ENCODE peak calls at places on chromosomes 1 and 21, in eight cellular contexts. K, B, X, S, P, I, Y and L are unnamed samples.
A peak's percentile ranks its signal among the peaks of the same experiment; 100 is the strongest.

GRCh38 chr1:31498376-31499040 is 77.8 kb upstream of the TINAGL1 start:
- DNase-seq in Y (no peak), I (no peak), S (no peak), K (no peak), B (no peak), P (no peak), X (no peak), L (no peak)

GRCh38 chr21:44466996-44467858 is 11.9 kb downstream of the LRRC3 start:
- DNase-seq in Y (no peak), X (no peak), P (no peak), K (no peak), B (no peak), I (no peak), S (no peak), L (no peak)

GRCh38 chr1:55155522-55155921 is 59.6 kb downstream of the USP24 start:
- DNase-seq in Y (peak; percentile 39), S (no peak), B (no peak), P (peak; percentile 77), I (peak; percentile 68), K (peak; percentile 12), X (no peak), L (peak; percentile 44)

GRCh38 chr1:93616996-93617669 is 64.5 kb downstream of the BCAR3 start:
- DNase-seq in I (peak; percentile 82), S (no peak), P (peak; percentile 63), B (no peak), X (no peak), K (peak; percentile 34), Y (peak; percentile 59), L (no peak)

GRCh38 chr1:24584103-24584764 is 28.3 kb downstream of the NCMAP start:
- DNase-seq in I (no peak), S (no peak), Y (no peak), X (no peak), P (peak; percentile 41), B (no peak), K (no peak), L (peak; percentile 36)

GRCh38 chr21:35220301-35220700 is 171.2 kb upstream of the RUNX1 start:
- DNase-seq in X (no peak), S (no peak), K (no peak), I (no peak), B (no peak), P (no peak), Y (no peak), L (no peak)

GRCh38 chr1:62281922-62282555 is 37.2 kb downstream of the KANK4 start:
- DNase-seq in B (no peak), K (no peak), X (no peak), Y (no peak), P (no peak), I (no peak), S (no peak), L (no peak)

GRCh38 chr1:84103197-84103992 is 40.7 kb upstream of the PRKACB start:
- DNase-seq in X (peak; percentile 87), Y (peak; percentile 85), I (peak; percentile 84), S (peak; percentile 48), B (no peak), K (peak; percentile 56), P (peak; percentile 63), L (no peak)

GRCh38 chr21:18369115-18369514 is 34.5 kb downstream of the TMPRSS15 start:
- DNase-seq in B (no peak), S (no peak), P (no peak), X (peak; percentile 39), I (no peak), K (peak; percentile 39), Y (no peak), L (no peak)
- TF ChIP-seq CTCF in B (peak; percentile 60), S (no peak), P (peak; percentile 37), X (peak; percentile 48), I (peak; percentile 23), K (peak; percentile 74), Y (no peak), L (no peak)

DNA sequence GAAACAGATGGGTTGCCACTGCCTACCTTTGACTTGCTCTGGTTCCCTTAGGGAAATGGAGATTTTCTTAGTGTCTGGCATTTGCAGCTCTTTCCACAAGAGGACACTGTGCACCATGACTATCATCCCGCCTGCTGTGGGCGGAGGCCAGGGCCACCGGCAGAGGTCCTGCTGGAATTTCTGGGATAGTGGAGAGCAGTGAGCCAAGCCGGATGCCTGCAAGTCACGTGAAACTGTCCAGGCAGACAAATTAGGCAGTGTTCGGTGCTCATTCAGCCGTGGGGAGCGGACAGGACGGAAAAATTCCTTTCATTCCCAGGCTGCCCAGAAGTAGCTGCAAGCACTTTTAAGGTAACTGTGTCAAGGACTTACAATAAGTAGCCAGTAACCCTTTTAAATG is 43.4 kb downstream of the IGSF5 start:
- DNase-seq in B (peak; percentile 70), I (peak; percentile 93), Y (peak; percentile 77), X (peak; percentile 89), K (peak; percentile 63), P (peak; percentile 91), S (no peak), L (peak; percentile 89)
- TF ChIP-seq CTCF in B (peak; percentile 94), I (peak; percentile 97), Y (peak; percentile 60), X (peak; percentile 93), K (peak; percentile 76), P (peak; percentile 83), S (peak; percentile 34), L (peak; percentile 53)

GRCh38 chr21:16194851-16195251 is 465.1 kb downstream of the USP25 start:
- DNase-seq in S (no peak), X (peak; percentile 64), P (no peak), Y (peak; percentile 66), B (peak; percentile 16), K (no peak), I (no peak), L (no peak)

GRCh38 chr21:16195896-16196443 is 466.2 kb downstream of the USP25 start:
- DNase-seq in P (no peak), S (no peak), I (no peak), Y (peak; percentile 33), X (peak; percentile 48), B (no peak), K (no peak), L (no peak)

GRCh38 chr21:16192900-16193299 is 463.1 kb downstream of the USP25 start:
- DNase-seq in B (no peak), S (no peak), X (peak; percentile 29), K (no peak), Y (peak; percentile 29), I (no peak), P (no peak), L (no peak)

GRCh38 chr21:16195476-16195875 is 465.7 kb downstream of the USP25 start:
- DNase-seq in B (no peak), S (no peak), I (no peak), K (no peak), P (no peak), Y (peak; percentile 81), X (peak; percentile 83), L (no peak)

GRCh38 chr21:16193758-16194606 is 464.2 kb downstream of the USP25 start:
- DNase-seq in I (peak; percentile 78), P (peak; percentile 67), S (peak; percentile 47), K (peak; percentile 19), B (peak; percentile 22), Y (peak; percentile 87), X (peak; percentile 90), L (peak; percentile 45)
- TF ChIP-seq CTCF in I (no peak), P (peak; percentile 59), S (peak; percentile 34), K (peak; percentile 4), B (no peak), Y (peak; percentile 37), X (peak; percentile 56), L (no peak)

GRCh38 chr1:183247066-183247465 is 61.0 kb downstream of the LAMC2 start:
- DNase-seq in Y (no peak), X (no peak), I (no peak), S (no peak), K (no peak), P (no peak), B (no peak), L (no peak)
- TF ChIP-seq CTCF in Y (no peak), X (no peak), I (no peak), S (no peak), K (no peak), P (no peak), B (no peak), L (no peak)

GRCh38 chr21:41142051-41142795 is 25.7 kb upstream of the BACE2 start:
- DNase-seq in Y (peak; percentile 69), S (no peak), I (no peak), P (peak; percentile 35), X (peak; percentile 58), K (no peak), B (no peak), L (peak; percentile 49)
- TF ChIP-seq CTCF in Y (no peak), S (no peak), I (no peak), P (no peak), X (no peak), K (no peak), B (no peak), L (no peak)

GRCh38 chr1:80418134-80418533 is 1382.6 kb upstream of the ADGRL2 start:
- DNase-seq in X (no peak), B (no peak), K (no peak), S (no peak), Y (no peak), P (no peak), I (no peak), L (no peak)

GRCh38 chr1:80417651-80418050 is 1383.1 kb upstream of the ADGRL2 start:
- DNase-seq in S (no peak), B (no peak), X (peak; percentile 45), I (no peak), Y (peak; percentile 16), P (no peak), K (no peak), L (no peak)
- TF ChIP-seq CTCF in S (no peak), B (no peak), X (no peak), I (no peak), Y (no peak), P (no peak), K (no peak), L (no peak)

DNA sequence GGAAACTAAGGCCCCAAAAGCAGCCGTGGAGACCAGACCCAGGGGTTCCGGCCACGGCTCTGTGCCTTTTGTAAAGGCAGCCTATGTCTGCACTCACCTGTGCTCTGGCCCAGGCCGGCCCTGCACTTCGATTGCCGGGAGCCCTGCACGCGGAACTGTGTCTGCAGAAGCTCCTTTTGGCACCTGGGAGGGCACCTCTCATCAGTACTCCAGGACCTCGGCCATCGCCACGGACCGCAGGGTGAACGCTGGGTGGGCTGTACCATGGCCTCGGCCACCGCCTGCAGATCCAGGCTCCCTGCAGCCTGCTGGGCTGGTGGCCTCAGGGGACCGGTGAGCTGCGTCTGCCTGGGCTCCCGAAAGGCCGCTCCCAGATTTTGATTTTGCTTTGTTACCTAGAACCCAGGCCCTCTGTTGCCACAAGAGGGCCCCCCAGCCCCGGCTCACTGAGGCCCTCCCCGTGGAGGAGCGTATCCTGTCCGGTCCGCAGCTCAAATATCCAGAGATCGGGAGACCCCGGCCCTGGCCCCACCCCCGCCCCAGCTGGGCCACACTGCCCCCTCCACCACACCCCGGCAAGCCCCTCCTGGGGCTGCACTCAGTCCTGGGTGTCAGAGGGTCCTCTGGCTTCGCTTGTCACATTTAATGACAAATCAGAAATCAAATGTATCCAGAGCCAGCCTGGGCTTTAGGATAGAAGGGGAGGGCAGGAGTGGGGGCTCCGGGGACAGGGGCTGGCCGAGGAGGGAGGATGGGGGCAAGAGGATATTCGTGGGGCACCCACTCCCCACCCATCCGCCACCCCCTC is 60.2 kb upstream of the PDE9A start:
- DNase-seq in Y (peak; percentile 67), B (peak; percentile 64), X (peak; percentile 38), S (no peak), I (peak; percentile 85), K (peak; percentile 87), P (peak; percentile 67), L (peak; percentile 61)
- TF ChIP-seq CTCF in Y (peak; percentile 73), B (peak; percentile 83), X (peak; percentile 80), S (peak; percentile 74), I (peak; percentile 68), K (peak; percentile 79), P (peak; percentile 89), L (peak; percentile 54)